ENCODE peak calls at places on chromosomes 1 and 21, in nine cellular contexts. W is progenitor cell of endocrine pancreas; T is GM10248; S is esophagus muscularis mucosa; O is RWPE1; L is CD8-positive, alpha-beta T cell; V is AG09309; E is keratinocyte; A is PC-3. P is an unnamed sample.

GRCh38 chr1:164682570-164682969 is 123.6 kb downstream of the PBX1 start:
- DNase-seq in W (no peak), T (no peak), S (no peak), O (no peak), L (no peak), V (no peak), E (no peak), A (no peak), P (no peak)

GRCh38 chr21:34640858-34641257 is 25.9 kb upstream of the RCAN1 start:
- DNase-seq in W (no peak), T (no peak), S (no peak), O (peak), L (no peak), V (peak), E (peak), A (peak), P (peak)

GRCh38 chr1:230867903-230868735 is at the start of gene C1orf198:
- DNase-seq in W (peak), T (peak), S (no peak), O (peak), L (peak), V (no peak), E (no peak), A (peak), P (peak)

GRCh38 chr1:64734289-64734652 is 10.6 kb upstream of the RAVER2 start:
- DNase-seq in W (no peak), T (no peak), S (no peak), O (no peak), L (no peak), V (no peak), E (no peak), A (no peak), P (no peak)

GRCh38 chr1:1914101-1914811 is 804 bp upstream of the CALML6 start:
- DNase-seq in W (no peak), T (no peak), S (no peak), O (no peak), L (no peak), V (no peak), E (no peak), A (no peak), P (no peak)

GRCh38 chr21:30629173-30629572 is 5.8 kb upstream of the KRTAP20-2 start:
- DNase-seq in W (no peak), T (no peak), S (no peak), O (no peak), L (no peak), V (no peak), E (no peak), A (no peak), P (no peak)

GRCh38 chr1:173093721-173094450 is 43.1 kb upstream of the TNFSF18 start:
- DNase-seq in W (no peak), T (no peak), S (no peak), O (no peak), L (no peak), V (no peak), E (no peak), A (no peak), P (peak)

GRCh38 chr1:219442575-219442974 is 170.3 kb downstream of the ZC3H11B start:
- DNase-seq in W (no peak), T (no peak), S (no peak), O (no peak), L (no peak), V (peak), E (no peak), A (peak), P (no peak)

GRCh38 chr1:98903261-98903660 is 101.4 kb downstream of the PLPPR5 start:
- DNase-seq in W (no peak), T (no peak), S (no peak), O (peak), L (no peak), V (peak), E (no peak), A (peak), P (peak)

GRCh38 chr1:152189657-152190442 is 30.8 kb upstream of the RPTN start:
- DNase-seq in W (no peak), T (peak), S (no peak), O (peak), L (peak), V (no peak), E (no peak), A (peak), P (peak)

GRCh38 chr21:43304621-43305335 is 122.2 kb downstream of the SIK1 start:
- DNase-seq in W (no peak), T (no peak), S (no peak), O (no peak), L (no peak), V (no peak), E (no peak), A (no peak), P (no peak)

GRCh38 chr21:36692125-36692843 is 6.6 kb upstream of the SIM2 start:
- DNase-seq in W (no peak), T (peak), S (no peak), O (no peak), L (no peak), V (no peak), E (no peak), A (no peak), P (no peak)

GRCh38 chr21:36692844-36693143 is 6.1 kb upstream of the SIM2 start:
- DNase-seq in W (no peak), T (no peak), S (no peak), O (no peak), L (no peak), V (no peak), E (no peak), A (no peak), P (no peak)

GRCh38 chr21:36694593-36695282 is 4.2 kb upstream of the SIM2 start:
- DNase-seq in W (no peak), T (peak), S (no peak), O (no peak), L (no peak), V (no peak), E (no peak), A (no peak), P (no peak)

GRCh38 chr21:36694041-36694515 is 4.8 kb upstream of the SIM2 start:
- DNase-seq in W (no peak), T (peak), S (no peak), O (no peak), L (no peak), V (no peak), E (no peak), A (no peak), P (no peak)

DNA sequence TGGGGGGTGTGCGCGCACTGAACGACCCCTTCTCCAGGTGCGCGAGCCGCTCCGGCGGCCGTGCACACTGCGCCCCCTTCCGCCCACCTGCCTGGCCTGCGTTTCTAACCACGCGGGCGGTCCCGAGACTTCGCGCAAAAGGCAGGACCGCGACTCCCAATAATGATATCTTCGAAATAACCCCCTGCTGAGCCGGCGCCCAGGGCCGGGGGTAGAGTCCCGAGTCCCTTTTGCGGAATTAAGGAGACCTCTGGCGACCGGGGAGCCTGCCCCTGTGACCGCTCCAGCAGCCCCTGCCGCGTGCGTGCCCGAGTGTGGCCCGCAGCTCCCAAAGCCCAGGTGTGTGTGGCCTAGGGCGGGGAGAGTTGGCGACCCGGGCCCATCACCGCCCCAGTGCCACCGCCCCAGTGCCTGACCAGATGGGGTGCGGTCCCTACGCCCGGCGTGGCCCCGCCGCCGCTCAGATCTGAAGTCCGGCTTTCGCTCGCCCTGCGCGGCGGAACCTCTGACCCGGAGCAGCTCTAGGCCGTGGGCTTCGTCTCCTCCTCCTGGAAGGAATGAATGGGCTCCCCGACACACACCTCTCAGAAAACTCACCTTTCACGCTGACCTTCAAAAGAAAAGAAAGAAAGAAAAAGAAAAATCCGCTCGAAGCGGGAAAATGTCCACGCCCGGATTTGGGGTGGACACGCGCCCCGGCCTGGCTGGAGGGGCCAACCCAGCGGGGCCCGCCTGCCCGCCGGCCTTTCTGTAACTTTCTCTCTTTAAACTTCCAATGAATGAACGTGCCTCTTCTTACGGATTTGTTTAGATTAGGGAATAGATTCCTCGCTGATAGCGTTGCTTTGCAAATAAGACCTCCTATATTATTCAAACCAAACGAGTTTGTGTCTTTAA is 5.5 kb upstream of the SIM2 start:
- DNase-seq in W (no peak), T (peak), S (no peak), O (no peak), L (no peak), V (no peak), E (no peak), A (no peak), P (no peak)
- TF ChIP-seq CTCF in W (peak), T (no peak), S (no peak), O (peak), L (no peak), V (no peak), E (no peak), A (no peak), P (peak)

GRCh38 chr1:63523738-63524137 is 413 bp downstream of the EFCAB7 start:
- DNase-seq in W (no peak), T (no peak), S (no peak), O (peak), L (no peak), V (no peak), E (no peak), A (no peak), P (no peak)

GRCh38 chr1:63524166-63524565 is 841 bp downstream of the EFCAB7 start:
- DNase-seq in W (no peak), T (no peak), S (no peak), O (no peak), L (no peak), V (no peak), E (no peak), A (no peak), P (no peak)

GRCh38 chr1:63522891-63523728 is at the start of the genes EFCAB7 and ITGB3BP:
- DNase-seq in W (peak), T (peak), S (peak), O (peak), L (peak), V (peak), E (peak), A (peak), P (peak)
- TF ChIP-seq CTCF in W (no peak), T (no peak), S (no peak), O (no peak), L (no peak), V (peak), E (no peak), A (no peak), P (no peak)

GRCh38 chr1:15968172-15968571 is 7.7 kb downstream of the ZBTB17 start:
- DNase-seq in W (no peak), T (no peak), S (no peak), O (no peak), L (no peak), V (no peak), E (no peak), A (no peak), P (no peak)
- TF ChIP-seq CTCF in W (no peak), T (no peak), S (no peak), O (no peak), L (no peak), V (no peak), E (no peak), A (no peak), P (no peak)

DNA sequence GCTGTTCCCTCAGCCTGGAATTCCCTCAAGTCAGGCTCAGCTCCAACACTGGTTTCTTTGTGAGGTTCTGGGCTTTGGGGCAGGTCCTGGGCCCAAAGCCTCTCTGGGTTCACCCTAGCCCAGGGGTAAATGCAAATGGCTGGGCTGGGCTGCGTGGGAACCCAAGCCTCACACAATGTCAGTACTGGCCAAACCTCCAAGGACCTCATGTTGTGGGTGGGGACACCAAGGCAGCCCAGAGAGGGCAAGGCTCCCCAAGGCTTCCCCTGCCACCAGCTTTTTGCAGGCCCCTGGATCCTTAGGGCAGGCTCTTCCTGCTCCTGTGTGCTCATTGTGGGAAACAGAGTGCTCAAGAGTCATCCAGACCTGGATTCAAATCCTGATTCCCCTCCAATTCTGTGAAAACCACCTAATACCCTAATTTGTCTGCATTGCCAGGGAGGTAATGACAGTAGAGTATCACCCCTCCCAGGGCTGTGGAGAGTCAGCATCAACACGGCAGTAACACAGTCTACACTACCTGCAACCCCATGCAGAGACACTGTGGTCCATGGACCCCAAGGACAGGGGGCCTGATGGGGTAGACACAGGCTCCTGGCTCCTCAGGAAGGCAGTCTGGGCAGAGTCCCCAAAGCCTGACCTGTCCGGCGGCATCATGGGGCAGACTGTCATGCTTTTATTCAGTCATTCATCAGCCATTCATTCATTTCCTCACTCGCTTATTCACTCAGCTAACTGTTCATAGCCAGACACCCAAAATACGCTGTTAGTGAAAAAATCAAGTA is 85.7 kb downstream of the DMRTB1 start:
- DNase-seq in W (no peak), T (no peak), S (no peak), O (no peak), L (no peak), V (no peak), E (no peak), A (no peak), P (no peak)
- TF ChIP-seq CTCF in W (no peak), T (no peak), S (no peak), O (no peak), L (no peak), V (no peak), E (no peak), A (no peak), P (no peak)

GRCh38 chr1:19057182-19057779 is 100.8 kb upstream of the IFFO2 start:
- DNase-seq in W (no peak), T (no peak), S (no peak), O (no peak), L (no peak), V (no peak), E (no peak), A (no peak), P (no peak)
- TF ChIP-seq CTCF in W (no peak), T (no peak), S (no peak), O (no peak), L (no peak), V (no peak), E (peak), A (no peak), P (no peak)

GRCh38 chr1:241125297-241125696 is 231.7 kb downstream of the RGS7 start:
- DNase-seq in W (no peak), T (no peak), S (no peak), O (no peak), L (no peak), V (no peak), E (no peak), A (no peak), P (no peak)
- TF ChIP-seq CTCF in W (no peak), T (no peak), S (no peak), O (no peak), L (no peak), V (no peak), E (no peak), A (no peak), P (no peak)

P was measured in epithelial cell of esophagus.